ENCODE peak calls at places on chromosomes 16 and 17, in six cellular contexts. One of them, this sample, is unnamed.

GRCh38 chr17:46994993-46995392 is 15.9 kb upstream of the RPRML start:
- DNase-seq in NB4: no peak
- DNase-seq in sigmoid colon: no peak
- DNase-seq in heart left ventricle: no peak
- DNase-seq in AG04450: no peak
- DNase-seq in ovary: no peak
- DNase-seq in this sample: no peak

GRCh38 chr17:28792877-28793666 is 49.3 kb downstream of the TRAF4 start:
- DNase-seq in heart left ventricle: no peak
- DNase-seq in NB4: peak; percentile 65
- DNase-seq in sigmoid colon: no peak
- DNase-seq in AG04450: no peak
- DNase-seq in ovary: no peak
- DNase-seq in this sample: no peak

GRCh38 chr17:58412064-58412703 is 5.2 kb downstream of the RNF43 start:
- DNase-seq in sigmoid colon: no peak
- DNase-seq in AG04450: no peak
- DNase-seq in ovary: no peak
- DNase-seq in heart left ventricle: no peak
- DNase-seq in NB4: no peak
- DNase-seq in this sample: no peak

GRCh38 chr17:19647697-19648474 is 665 bp upstream of the ALDH3A2 start:
- DNase-seq in heart left ventricle: peak; percentile 70
- DNase-seq in NB4: peak; percentile 97
- DNase-seq in AG04450: no peak
- DNase-seq in sigmoid colon: peak; percentile 90
- DNase-seq in ovary: peak; percentile 68
- DNase-seq in this sample: peak; percentile 59

GRCh38 chr16:88059701-88060386 is 108.6 kb downstream of the BANP start:
- DNase-seq in ovary: peak; percentile 16
- DNase-seq in AG04450: no peak
- DNase-seq in sigmoid colon: no peak
- DNase-seq in heart left ventricle: no peak
- DNase-seq in NB4: no peak
- DNase-seq in this sample: no peak

GRCh38 chr16:4661661-4662060 is 31.7 kb upstream of the NUDT16L1 start:
- DNase-seq in ovary: no peak
- DNase-seq in heart left ventricle: no peak
- DNase-seq in sigmoid colon: no peak
- DNase-seq in AG04450: no peak
- DNase-seq in NB4: no peak
- DNase-seq in this sample: no peak

GRCh38 chr16:10428433-10429168 is 42.7 kb downstream of the ATF7IP2 start:
- DNase-seq in NB4: no peak
- DNase-seq in ovary: no peak
- DNase-seq in AG04450: no peak
- DNase-seq in sigmoid colon: no peak
- DNase-seq in heart left ventricle: no peak
- DNase-seq in this sample: no peak

GRCh38 chr16:87412996-87413421 is 20.9 kb downstream of the MAP1LC3B start:
- DNase-seq in heart left ventricle: no peak
- DNase-seq in AG04450: no peak
- DNase-seq in NB4: no peak
- DNase-seq in ovary: no peak
- DNase-seq in sigmoid colon: peak; percentile 61
- DNase-seq in this sample: no peak

GRCh38 chr17:61335105-61335844 is 64.4 kb upstream of the TBX2 start:
- DNase-seq in sigmoid colon: no peak
- DNase-seq in AG04450: no peak
- DNase-seq in NB4: no peak
- DNase-seq in ovary: no peak
- DNase-seq in heart left ventricle: no peak
- DNase-seq in this sample: no peak

GRCh38 chr17:27241346-27241946 is 52.5 kb upstream of the WSB1 start:
- DNase-seq in heart left ventricle: no peak
- DNase-seq in ovary: no peak
- DNase-seq in AG04450: no peak
- DNase-seq in NB4: peak; percentile 68
- DNase-seq in sigmoid colon: no peak
- DNase-seq in this sample: peak; percentile 94

GRCh38 chr17:79851461-79851817 is 12.2 kb upstream of the CBX4 start:
- DNase-seq in sigmoid colon: no peak
- DNase-seq in NB4: no peak
- DNase-seq in heart left ventricle: no peak
- DNase-seq in ovary: no peak
- DNase-seq in AG04450: no peak
- DNase-seq in this sample: no peak

GRCh38 chr17:17505151-17505550 is 9.0 kb upstream of the RASD1 start:
- DNase-seq in NB4: no peak
- DNase-seq in sigmoid colon: no peak
- DNase-seq in heart left ventricle: no peak
- DNase-seq in AG04450: no peak
- DNase-seq in ovary: no peak
- DNase-seq in this sample: no peak

GRCh38 chr17:75845933-75846700 is 1.9 kb upstream of the UNC13D start:
- DNase-seq in heart left ventricle: no peak
- DNase-seq in NB4: no peak
- DNase-seq in sigmoid colon: peak; percentile 64
- DNase-seq in AG04450: no peak
- DNase-seq in ovary: no peak
- DNase-seq in this sample: peak; percentile 60

GRCh38 chr17:32871736-32872135 is 5.2 kb downstream of the MYO1D start:
- DNase-seq in heart left ventricle: no peak
- DNase-seq in NB4: peak; percentile 43
- DNase-seq in AG04450: no peak
- DNase-seq in sigmoid colon: no peak
- DNase-seq in ovary: no peak
- DNase-seq in this sample: no peak

GRCh38 chr16:84795338-84796053 is 24.3 kb upstream of the CRISPLD2 start:
- DNase-seq in NB4: no peak
- DNase-seq in sigmoid colon: peak; percentile 97
- DNase-seq in AG04450: peak; percentile 96
- DNase-seq in heart left ventricle: peak; percentile 83
- DNase-seq in ovary: peak; percentile 92
- DNase-seq in this sample: no peak

GRCh38 chr16:72313903-72314302 is 141.9 kb upstream of the PMFBP1 start:
- DNase-seq in NB4: no peak
- DNase-seq in ovary: no peak
- DNase-seq in heart left ventricle: no peak
- DNase-seq in sigmoid colon: no peak
- DNase-seq in AG04450: no peak
- DNase-seq in this sample: no peak

GRCh38 chr17:40536731-40537171 is 28.5 kb downstream of the CCR7 start:
- DNase-seq in heart left ventricle: no peak
- DNase-seq in AG04450: no peak
- DNase-seq in ovary: peak; percentile 45
- DNase-seq in sigmoid colon: peak; percentile 81
- DNase-seq in NB4: no peak
- DNase-seq in this sample: no peak

GRCh38 chr16:71255721-71256120 is 25.2 kb upstream of the HYDIN start:
- DNase-seq in sigmoid colon: no peak
- DNase-seq in heart left ventricle: no peak
- DNase-seq in AG04450: no peak
- DNase-seq in ovary: no peak
- DNase-seq in NB4: no peak
- DNase-seq in this sample: no peak

GRCh38 chr16:48146131-48146530 is 9.7 kb downstream of the ABCC12 start:
- DNase-seq in sigmoid colon: no peak
- DNase-seq in heart left ventricle: no peak
- DNase-seq in AG04450: no peak
- DNase-seq in ovary: no peak
- DNase-seq in NB4: no peak
- DNase-seq in this sample: no peak

GRCh38 chr17:56928586-56928985 is 14.7 kb upstream of the TRIM25 start:
- DNase-seq in sigmoid colon: no peak
- DNase-seq in heart left ventricle: no peak
- DNase-seq in ovary: no peak
- DNase-seq in AG04450: no peak
- DNase-seq in NB4: no peak
- DNase-seq in this sample: no peak

GRCh38 chr16:12500771-12501170 is 302.9 kb downstream of the CPPED1 start:
- DNase-seq in ovary: no peak
- DNase-seq in sigmoid colon: peak; percentile 62
- DNase-seq in AG04450: no peak
- DNase-seq in heart left ventricle: no peak
- DNase-seq in NB4: peak; percentile 8
- DNase-seq in this sample: no peak

GRCh38 chr17:33324741-33325140 is 31.6 kb upstream of the ASIC2 start:
- DNase-seq in sigmoid colon: no peak
- DNase-seq in heart left ventricle: no peak
- DNase-seq in AG04450: no peak
- DNase-seq in ovary: no peak
- DNase-seq in NB4: no peak
- DNase-seq in this sample: no peak

GRCh38 chr17:45320349-45320930 is 3.6 kb upstream of the MAP3K14 start:
- DNase-seq in heart left ventricle: no peak
- DNase-seq in ovary: no peak
- DNase-seq in AG04450: no peak
- DNase-seq in NB4: no peak
- DNase-seq in sigmoid colon: no peak
- DNase-seq in this sample: no peak

GRCh38 chr16:75246504-75247205 is 4.8 kb downstream of the BCAR1 start:
- DNase-seq in heart left ventricle: no peak
- DNase-seq in NB4: no peak
- DNase-seq in AG04450: no peak
- DNase-seq in ovary: peak; percentile 38
- DNase-seq in sigmoid colon: no peak
- DNase-seq in this sample: no peak

GRCh38 chr16:75243667-75244224 is 7.7 kb downstream of the BCAR1 start:
- DNase-seq in AG04450: no peak
- DNase-seq in heart left ventricle: no peak
- DNase-seq in sigmoid colon: no peak
- DNase-seq in NB4: no peak
- DNase-seq in ovary: peak; percentile 35
- DNase-seq in this sample: no peak

GRCh38 chr16:75244844-75245758 is 6.3 kb downstream of the BCAR1 start:
- DNase-seq in AG04450: peak; percentile 96
- DNase-seq in heart left ventricle: peak; percentile 87
- DNase-seq in ovary: peak; percentile 84
- DNase-seq in NB4: peak; percentile 61
- DNase-seq in sigmoid colon: peak; percentile 97
- DNase-seq in this sample: peak; percentile 74

GRCh38 chr16:75241955-75242354 is 9.5 kb downstream of the BCAR1 start:
- DNase-seq in ovary: no peak
- DNase-seq in NB4: no peak
- DNase-seq in sigmoid colon: no peak
- DNase-seq in AG04450: no peak
- DNase-seq in heart left ventricle: no peak
- DNase-seq in this sample: no peak

DNA sequence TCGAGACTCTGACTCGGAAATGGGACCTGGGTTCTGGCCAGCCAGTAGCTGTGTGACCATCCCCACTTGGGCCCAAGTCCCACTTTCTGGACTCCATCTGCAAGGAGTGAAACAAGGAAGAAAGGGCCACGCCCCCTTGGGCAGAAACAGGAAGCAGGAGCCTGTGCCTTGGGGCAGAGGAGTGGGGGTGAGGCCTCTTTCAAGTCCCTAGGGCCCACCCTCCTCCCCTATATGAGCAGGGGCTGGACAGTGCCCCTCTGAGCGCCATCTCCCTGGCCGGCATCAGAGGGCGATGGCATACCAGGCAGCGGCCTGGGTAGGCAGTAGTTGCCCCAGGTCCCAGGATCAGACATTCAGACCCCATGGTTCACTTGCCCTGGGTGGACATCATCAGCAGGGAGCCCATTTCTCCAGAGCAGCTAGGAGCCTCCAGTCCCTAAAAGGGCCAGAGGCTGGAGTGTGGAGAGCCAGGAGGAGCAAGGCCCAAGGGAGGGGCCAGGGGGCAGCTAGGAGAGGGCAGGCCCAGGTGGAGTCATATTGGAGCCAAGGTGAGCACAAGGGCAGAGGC is 7.1 kb downstream of the BCAR1 start:
- DNase-seq in ovary: peak; percentile 68
- DNase-seq in AG04450: no peak
- DNase-seq in NB4: peak; percentile 76
- DNase-seq in heart left ventricle: peak; percentile 70
- DNase-seq in sigmoid colon: peak; percentile 84
- DNase-seq in this sample: no peak
- H3K4me3 ChIP-seq in ovary: no peak overlapping the region
- H3K4me3 ChIP-seq in AG04450: no peak overlapping the region
- H3K4me3 ChIP-seq in NB4: no peak overlapping the region
- H3K4me3 ChIP-seq in heart left ventricle: no peak overlapping the region
- H3K4me3 ChIP-seq in sigmoid colon: no peak overlapping the region
- H3K4me3 ChIP-seq in this sample: no peak overlapping the region

DNA sequence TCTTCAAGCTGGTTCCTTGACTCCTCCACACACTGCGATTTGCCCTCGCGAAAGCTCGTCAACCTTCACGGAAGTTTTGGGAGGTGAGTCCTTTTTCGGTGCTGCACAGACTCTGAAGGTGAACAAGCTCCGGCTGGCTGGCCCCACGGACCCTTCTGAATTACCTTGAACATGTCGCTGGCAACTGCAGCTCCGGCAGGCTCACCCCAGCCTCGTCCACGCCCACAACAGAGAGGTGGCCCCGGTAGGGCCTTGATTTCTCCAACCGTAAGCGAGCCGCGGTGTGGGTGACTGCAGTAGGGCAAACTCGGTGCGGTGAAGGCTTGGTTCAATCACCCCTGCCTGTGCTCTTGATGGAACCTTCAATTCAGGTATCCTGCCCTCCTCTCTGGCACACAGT is 1020.7 kb upstream of the GOT2 start:
- DNase-seq in NB4: no peak
- DNase-seq in ovary: no peak
- DNase-seq in heart left ventricle: no peak
- DNase-seq in sigmoid colon: no peak
- DNase-seq in AG04450: no peak
- DNase-seq in this sample: no peak
- TF ChIP-seq CTCF in NB4: no peak
- TF ChIP-seq CTCF in ovary: no peak
- TF ChIP-seq CTCF in heart left ventricle: no peak
- TF ChIP-seq CTCF in sigmoid colon: no peak
- TF ChIP-seq CTCF in AG04450: no peak
- TF ChIP-seq CTCF in this sample: no peak

GRCh38 chr17:1123397-1124237 is 56.2 kb downstream of the ABR start:
- DNase-seq in NB4: no peak
- DNase-seq in AG04450: no peak
- DNase-seq in heart left ventricle: no peak
- DNase-seq in ovary: no peak
- DNase-seq in sigmoid colon: no peak
- DNase-seq in this sample: no peak
- H3K4me3 ChIP-seq in NB4: no peak overlapping the region
- H3K4me3 ChIP-seq in AG04450: no peak overlapping the region
- H3K4me3 ChIP-seq in heart left ventricle: no peak overlapping the region
- H3K4me3 ChIP-seq in ovary: no peak overlapping the region
- H3K4me3 ChIP-seq in sigmoid colon: no peak overlapping the region
- H3K4me3 ChIP-seq in this sample: no peak overlapping the region

DNA sequence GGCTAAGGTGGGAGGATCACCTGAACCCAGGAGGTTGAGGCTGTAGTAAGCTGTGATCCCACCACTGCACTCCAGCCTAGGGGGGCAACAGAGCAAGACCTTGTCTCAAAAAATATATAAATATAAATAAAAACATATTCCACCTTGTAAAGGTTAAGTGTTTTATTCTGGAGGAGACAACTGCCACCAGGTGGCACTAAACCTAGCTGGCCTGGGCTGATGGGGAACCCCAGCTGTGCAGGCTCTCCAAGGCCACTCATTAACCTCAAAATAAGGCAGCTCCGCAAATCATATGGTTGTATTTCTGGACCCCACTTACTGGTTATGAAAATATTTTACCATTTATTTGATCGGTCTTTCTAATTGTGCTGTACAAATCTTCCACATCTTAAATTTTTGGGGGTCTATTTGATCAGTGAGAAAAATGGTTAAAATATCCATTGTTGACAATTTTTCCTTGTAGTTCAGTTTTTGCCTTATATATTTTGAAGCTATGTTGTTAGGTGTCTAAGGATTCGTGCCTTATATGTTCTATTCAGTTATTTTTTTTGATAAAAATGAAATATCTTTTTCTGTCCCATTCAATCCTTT is 8.5 kb upstream of the ICAM2 start:
- DNase-seq in heart left ventricle: peak; percentile 60
- DNase-seq in AG04450: peak; percentile 39
- DNase-seq in ovary: peak; percentile 57
- DNase-seq in sigmoid colon: peak; percentile 73
- DNase-seq in NB4: peak; percentile 69
- DNase-seq in this sample: peak; percentile 59
- TF ChIP-seq CTCF in heart left ventricle: peak; percentile 81
- TF ChIP-seq CTCF in AG04450: peak; percentile 82
- TF ChIP-seq CTCF in ovary: peak; percentile 32
- TF ChIP-seq CTCF in sigmoid colon: peak; percentile 56
- TF ChIP-seq CTCF in NB4: peak; percentile 70
- TF ChIP-seq CTCF in this sample: peak; percentile 87